ENCODE peak calls at places on chromosomes 13 and 19, in five cellular contexts. P, Z, S, D and W are unnamed samples.

GRCh38 chr13:42477588-42478190 is 96.3 kb upstream of the TNFSF11 start:
- DNase-seq in S (no peak), P (no peak), D (no peak), Z (no peak), W (no peak)

GRCh38 chr13:43528992-43529391 is 257.8 kb downstream of the ENOX1 start:
- DNase-seq in S (no peak), D (no peak), Z (no peak), P (no peak), W (no peak)

GRCh38 chr13:109610517-109610916 is 175.9 kb downstream of the IRS2 start:
- DNase-seq in P (no peak), S (peak), Z (no peak), D (no peak), W (no peak)

GRCh38 chr13:56903710-56904109 is 237.0 kb upstream of the PRR20A start:
- DNase-seq in D (no peak), S (no peak), P (no peak), Z (no peak), W (no peak)

GRCh38 chr19:14505488-14506239 is 9.7 kb upstream of the GIPC1 start:
- DNase-seq in D (no peak), Z (no peak), P (peak), S (peak), W (peak)

GRCh38 chr13:45051315-45051714 is 62.0 kb downstream of the GPALPP1 start:
- DNase-seq in S (no peak), Z (no peak), D (no peak), P (no peak), W (no peak)

GRCh38 chr13:88800505-88800904 is 1129.3 kb downstream of the SLITRK5 start:
- DNase-seq in Z (no peak), S (no peak), D (no peak), P (no peak), W (no peak)

GRCh38 chr19:30877591-30878230 is 471.5 kb downstream of the TSHZ3 start:
- DNase-seq in D (no peak), Z (no peak), P (no peak), S (no peak), W (no peak)

GRCh38 chr19:35788205-35788960 is 13.0 kb downstream of the ARHGAP33 start:
- DNase-seq in P (no peak), Z (no peak), D (no peak), S (no peak), W (no peak)

GRCh38 chr13:76350399-76350798 is 535.8 kb downstream of the KCTD12 start:
- DNase-seq in P (no peak), D (no peak), Z (no peak), S (no peak), W (no peak)

GRCh38 chr19:16661480-16662034 is 618 bp downstream of the TMEM38A start:
- DNase-seq in P (peak), Z (no peak), S (peak), D (peak), W (no peak)

GRCh38 chr13:114065926-114066774 is 66.3 kb downstream of the RASA3 start:
- DNase-seq in Z (no peak), D (no peak), P (no peak), S (no peak), W (no peak)

GRCh38 chr19:19459707-19460251 is 54.3 kb downstream of the GATAD2A start:
- DNase-seq in S (peak), D (no peak), P (no peak), Z (peak), W (no peak)

GRCh38 chr13:46489586-46490023 is 63.4 kb upstream of the LRCH1 start:
- DNase-seq in D (no peak), Z (no peak), S (peak), P (no peak), W (no peak)

GRCh38 chr19:35757231-35757748 is 461 bp upstream of the HSPB6 start:
- DNase-seq in Z (peak), D (peak), S (peak), P (no peak), W (no peak)

GRCh38 chr13:113220141-113220598 is 10.8 kb downstream of the CUL4A start:
- DNase-seq in Z (no peak), P (no peak), S (no peak), D (no peak), W (no peak)

GRCh38 chr19:49927526-49928264 is 1.3 kb upstream of the ATF5 start:
- DNase-seq in Z (no peak), P (no peak), S (no peak), D (no peak), W (no peak)

GRCh38 chr19:43872547-43873336 is 45.6 kb downstream of the ZNF283 start:
- DNase-seq in P (no peak), S (peak), Z (no peak), D (no peak), W (no peak)

GRCh38 chr19:2803486-2804155 is 16.0 kb upstream of the ZNF554 start:
- DNase-seq in P (no peak), S (no peak), D (no peak), Z (no peak), W (no peak)

GRCh38 chr13:97359181-97360057 is 74.5 kb upstream of the RAP2A start:
- DNase-seq in D (peak), Z (no peak), S (peak), P (peak), W (no peak)

GRCh38 chr19:48480151-48480475 is 10.9 kb downstream of the CYTH2 start:
- DNase-seq in Z (no peak), D (peak), P (no peak), S (no peak), W (no peak)

GRCh38 chr19:10871711-10872550 is 578 bp downstream of the CARM1 start:
- DNase-seq in S (no peak), P (peak), Z (no peak), D (peak), W (no peak)

GRCh38 chr13:95462801-95463200 is 89.7 kb upstream of the CLDN10 start:
- DNase-seq in Z (no peak), P (no peak), S (no peak), D (no peak), W (no peak)

GRCh38 chr13:64505511-64505910 is 2724.6 kb downstream of the PCDH9 start:
- DNase-seq in Z (no peak), P (no peak), S (peak), D (no peak), W (no peak)

GRCh38 chr13:40576369-40576768 is 90.1 kb downstream of the FOXO1 start:
- DNase-seq in S (no peak), Z (no peak), P (no peak), D (no peak), W (no peak)

GRCh38 chr13:93216122-93216521 is 10.5 kb upstream of the GPC6 start:
- DNase-seq in D (no peak), Z (no peak), S (no peak), P (no peak), W (no peak)

GRCh38 chr13:66305960-66306617 is 924.0 kb downstream of the PCDH9 start:
- DNase-seq in Z (no peak), S (no peak), D (no peak), P (no peak), W (no peak)

GRCh38 chr13:37648604-37649003 is 50.0 kb upstream of the POSTN start:
- DNase-seq in Z (no peak), S (peak), P (no peak), D (no peak), W (no peak)

GRCh38 chr13:64556391-64556790 is 2673.7 kb downstream of the PCDH9 start:
- DNase-seq in S (peak), D (no peak), Z (no peak), P (no peak), W (no peak)

GRCh38 chr13:39047560-39047959 is 9.3 kb downstream of the NHLRC3 start:
- DNase-seq in Z (no peak), S (no peak), P (no peak), D (no peak), W (no peak)

GRCh38 chr13:79988573-79988972 is 352.4 kb downstream of the SPRY2 start:
- DNase-seq in Z (no peak), D (no peak), P (no peak), S (peak), W (no peak)

GRCh38 chr13:39381456-39381855 is 221.5 kb downstream of the LHFPL6 start:
- DNase-seq in P (no peak), Z (no peak), S (no peak), D (no peak), W (no peak)

GRCh38 chr19:778910-779653 is 18.2 kb upstream of the PTBP1 start:
- DNase-seq in Z (no peak), P (no peak), D (no peak), S (peak), W (no peak)

GRCh38 chr19:5364674-5365073 is 24.1 kb upstream of the PTPRS start:
- DNase-seq in P (no peak), D (no peak), S (no peak), Z (no peak), W (no peak)

GRCh38 chr13:83515267-83515666 is 367.0 kb downstream of the SLITRK1 start:
- DNase-seq in S (peak), P (no peak), D (no peak), Z (no peak), W (no peak)